ENCODE peak calls at places on chromosomes 11 and 22, in five cellular contexts. A is BE2C, C is IMR-90, E is sigmoid colon, W is mesendoderm. S is an unnamed sample. For H3K4me1, the result is how much of the 10 kb centered on the place peaks cover.

GRCh38 chr11:58963551-58964075 is 24.3 kb downstream of the GLYATL1 start:
- DNase-seq in E (no peak), C (peak), W (peak), A (no peak), S (peak)

GRCh38 chr11:46896719-46897406 is 21.5 kb downstream of the LRP4 start:
- DNase-seq in C (peak), W (peak), E (no peak), A (no peak), S (peak)

GRCh38 chr22:49972163-49973017 is 11.8 kb downstream of the PIM3 start:
- DNase-seq in W (no peak), A (peak), C (no peak), E (peak), S (peak)

GRCh38 chr22:23720855-23721254 is 30.0 kb downstream of the RGL4 start:
- DNase-seq in E (no peak), A (no peak), W (no peak), C (no peak), S (no peak)

GRCh38 chr22:49948573-49948957 is 12.0 kb upstream of the PIM3 start:
- DNase-seq in C (no peak), W (no peak), E (no peak), A (no peak), S (no peak)

GRCh38 chr11:77269484-77270123 is 31.9 kb downstream of the GDPD4 start:
- DNase-seq in E (no peak), W (no peak), A (no peak), C (peak), S (no peak)

GRCh38 chr11:58192229-58192628 is 3.4 kb downstream of the OR9Q2 start:
- DNase-seq in A (no peak), E (no peak), W (no peak), C (no peak), S (peak)

GRCh38 chr11:19441288-19441687 is 200.5 kb upstream of the E2F8 start:
- DNase-seq in A (no peak), W (no peak), C (no peak), E (no peak), S (no peak)

GRCh38 chr11:3947084-3947483 is 91.6 kb downstream of the STIM1 start:
- DNase-seq in W (no peak), C (peak), E (peak), A (no peak), S (no peak)

GRCh38 chr11:122523841-122524531 is 131.5 kb upstream of the UBASH3B start:
- DNase-seq in A (no peak), E (no peak), W (peak), C (no peak), S (no peak)

GRCh38 chr11:35247428-35247827 is 108.5 kb downstream of the CD44 start:
- DNase-seq in C (no peak), W (no peak), A (no peak), E (no peak), S (peak)

GRCh38 chr11:33045551-33046255 is 6.3 kb downstream of the TCP11L1 start:
- DNase-seq in W (peak), E (no peak), C (no peak), A (no peak), S (peak)

GRCh38 chr11:86468169-86468568 is 93.5 kb downstream of the CCDC81 start:
- DNase-seq in A (no peak), W (no peak), C (no peak), E (no peak), S (no peak)

GRCh38 chr11:119187123-119187892 is 2.0 kb downstream of the NHERF4 start:
- DNase-seq in C (no peak), A (no peak), W (no peak), E (no peak), S (no peak)

GRCh38 chr11:6332066-6332465 is 11.8 kb upstream of the CAVIN3 start:
- DNase-seq in A (no peak), E (no peak), C (no peak), W (no peak), S (no peak)

GRCh38 chr11:84865791-84866535 is 761.2 kb downstream of the DLG2 start:
- DNase-seq in W (peak), E (no peak), A (no peak), C (no peak), S (no peak)

GRCh38 chr11:77471520-77472234 is 2.2 kb downstream of the PAK1 start:
- DNase-seq in C (no peak), W (peak), A (peak), E (no peak), S (no peak)

GRCh38 chr11:69682681-69683326 is 7.7 kb upstream of the LTO1 start:
- DNase-seq in C (no peak), E (peak), A (no peak), W (no peak), S (no peak)

GRCh38 chr22:45970709-45971388 is 6.1 kb downstream of the WNT7B start:
- DNase-seq in C (peak), E (no peak), A (no peak), W (peak), S (no peak)

GRCh38 chr11:88139865-88140264 is 35.4 kb downstream of the RAB38 start:
- DNase-seq in W (no peak), C (no peak), A (no peak), E (no peak), S (no peak)
- H3K4me3 ChIP-seq in W (no peak), C (no peak), A (no peak), E (no peak), S (no peak)

GRCh38 chr11:1307163-1307870 is 2.1 kb downstream of the TOLLIP start:
- DNase-seq in W (no peak), A (no peak), E (no peak), C (no peak), S (peak)
- H3K4me1 ChIP-seq in W (under half), A (under half), E (under half), C (under half), S (half or more)

DNA sequence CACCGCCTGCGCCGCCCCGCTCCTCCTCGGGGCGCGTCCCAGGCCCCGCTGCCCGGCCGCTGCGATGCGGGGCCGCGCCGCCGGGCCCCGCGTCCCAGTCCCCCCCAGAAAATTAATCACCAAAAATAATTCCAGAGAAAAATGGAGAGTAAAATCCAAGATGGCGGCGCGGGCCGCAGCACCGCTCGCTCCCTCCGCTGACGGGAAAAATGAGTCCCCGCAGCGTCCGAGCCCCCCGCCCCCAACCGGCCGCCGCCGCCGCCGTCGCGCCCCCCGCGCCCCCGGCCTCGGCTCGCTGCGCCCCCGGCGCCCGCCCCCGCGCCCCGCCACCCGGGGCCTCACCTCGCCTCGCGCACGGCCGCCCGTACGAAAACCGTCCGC is at the start of gene KMT5B:
- DNase-seq in C (peak), W (no peak), A (no peak), E (no peak), S (peak)
- H3K4me3 ChIP-seq in C (peak), W (peak), A (peak), E (peak), S (peak)

DNA sequence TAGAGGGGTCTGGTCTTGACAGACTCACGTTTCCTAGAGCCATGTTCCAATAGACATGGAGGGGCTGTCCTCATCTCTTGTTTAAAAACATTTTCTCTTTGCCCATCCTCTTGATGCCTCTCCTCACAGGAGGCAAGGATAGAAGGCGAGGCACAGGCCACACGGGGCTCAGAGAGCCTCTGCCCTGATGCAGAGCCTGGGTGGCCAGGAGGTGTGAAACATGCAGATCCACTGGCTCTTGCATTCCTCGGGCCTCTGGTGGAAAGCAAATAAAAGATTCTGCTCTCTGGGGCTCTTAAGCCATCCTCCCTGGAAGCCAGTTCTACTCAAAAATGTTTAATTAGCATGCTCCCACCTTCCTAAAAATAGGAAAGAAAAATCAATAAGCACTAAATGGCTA is 43.6 kb upstream of the NTM start:
- DNase-seq in A (no peak), C (no peak), E (no peak), W (peak), S (no peak)
- H3K4me1 ChIP-seq in A (under half), C (under half), E (under half), W (under half), S (under half)

DNA sequence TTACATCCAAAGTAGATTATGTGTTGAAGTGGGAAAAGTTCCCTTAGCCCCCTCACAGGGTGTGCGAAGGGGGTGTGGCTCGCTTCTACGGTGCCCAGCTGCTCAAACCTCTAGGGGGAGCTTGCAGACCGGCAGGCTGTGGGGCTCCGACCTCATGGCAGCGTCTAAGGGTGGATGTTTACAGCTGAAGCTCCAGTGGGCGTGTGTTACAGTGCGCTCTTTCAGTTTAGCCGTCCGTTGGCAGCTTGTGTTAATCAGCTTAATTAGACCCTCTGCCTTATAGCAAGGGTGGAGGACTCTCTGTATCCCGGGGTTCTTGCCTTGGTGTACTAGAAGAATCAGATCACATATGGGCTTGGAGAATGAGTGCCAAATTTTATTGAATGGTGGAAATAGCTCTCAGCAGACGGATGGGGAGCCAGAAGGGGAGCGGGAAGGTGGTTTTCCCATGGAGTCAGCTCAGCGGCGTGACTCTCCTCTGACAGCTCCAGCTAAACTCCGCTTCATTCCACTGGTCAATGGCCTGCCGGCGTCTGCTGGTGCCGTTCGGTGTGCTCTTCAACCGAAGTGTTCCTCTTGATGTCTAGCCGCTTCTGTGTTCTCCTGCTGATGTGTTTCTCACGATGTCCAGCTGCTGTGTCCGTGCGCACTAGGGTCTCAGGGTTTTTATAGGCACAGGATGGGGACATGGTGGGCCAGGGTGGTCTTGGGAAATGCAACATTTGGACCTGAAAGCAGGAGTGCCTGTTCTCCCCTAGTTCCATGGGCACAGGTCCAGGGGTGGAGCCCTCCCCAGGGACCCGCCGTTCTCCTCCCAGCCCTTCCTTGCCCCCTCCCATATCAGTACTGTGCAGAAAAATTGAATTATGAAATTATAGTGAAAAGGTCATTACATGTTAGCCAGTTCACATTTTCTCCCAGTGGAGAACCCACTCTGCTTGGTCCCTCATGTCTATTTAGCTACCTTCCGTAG is 28.6 kb upstream of the OR10G7 start:
- DNase-seq in A (peak), C (peak), E (no peak), W (peak), S (peak)
- H3K4me3 ChIP-seq in A (peak), C (peak), E (peak), W (no peak), S (no peak)